ENCODE peak calls at places on chromosomes 1 and 21, in six cellular contexts. U, J, O, N, L and F are unnamed samples.

GRCh38 chr1:231866392-231867331 is 240.1 kb downstream of the DISC1 start:
- DNase-seq in U (no peak), J (peak), O (peak), N (peak), L (peak), F (peak)

GRCh38 chr1:185601189-185601588 is 133.0 kb upstream of the HMCN1 start:
- DNase-seq in U (no peak), J (no peak), O (no peak), N (no peak), L (no peak), F (no peak)

GRCh38 chr1:239951518-239952130 is 140.1 kb upstream of the FMN2 start:
- DNase-seq in U (peak), J (peak), O (peak), N (peak), L (peak), F (peak)

GRCh38 chr1:187228790-187229189 is 400.0 kb downstream of the PLA2G4A start:
- DNase-seq in U (no peak), J (no peak), O (no peak), N (no peak), L (no peak), F (no peak)

GRCh38 chr1:234731371-234732085 is 121.5 kb upstream of the IRF2BP2 start:
- DNase-seq in U (no peak), J (peak), O (no peak), N (no peak), L (no peak), F (no peak)

GRCh38 chr21:43347864-43348766 is 78.8 kb downstream of the SIK1 start:
- DNase-seq in U (no peak), J (no peak), O (no peak), N (no peak), L (no peak), F (no peak)

GRCh38 chr1:40563266-40563665 is 31.8 kb downstream of the ZNF684 start:
- DNase-seq in U (no peak), J (no peak), O (no peak), N (no peak), L (no peak), F (no peak)

GRCh38 chr21:46210378-46211136 is 18.0 kb downstream of the LSS start:
- DNase-seq in U (no peak), J (no peak), O (no peak), N (no peak), L (peak), F (no peak)

GRCh38 chr1:167467126-167467725 is 51.1 kb downstream of the CD247 start:
- DNase-seq in U (no peak), J (no peak), O (no peak), N (no peak), L (no peak), F (no peak)

GRCh38 chr1:235720544-235720943 is 71.0 kb upstream of the GNG4 start:
- DNase-seq in U (no peak), J (no peak), O (no peak), N (no peak), L (no peak), F (no peak)

GRCh38 chr1:20932437-20932977 is 145.4 kb upstream of the HP1BP3 start:
- DNase-seq in U (no peak), J (no peak), O (no peak), N (no peak), L (no peak), F (no peak)

GRCh38 chr21:44509539-44509938 is 30.5 kb downstream of the KRTAP10-1 start:
- DNase-seq in U (peak), J (no peak), O (no peak), N (peak), L (peak), F (no peak)

GRCh38 chr1:165531021-165531420 is 12.8 kb upstream of the LRRC52 start:
- DNase-seq in U (no peak), J (no peak), O (no peak), N (no peak), L (peak), F (no peak)

GRCh38 chr1:68116643-68117235 is 66.3 kb upstream of the DIRAS3 start:
- DNase-seq in U (peak), J (peak), O (peak), N (peak), L (peak), F (peak)

GRCh38 chr1:55053265-55053954 is 14.1 kb downstream of the PCSK9 start:
- DNase-seq in U (no peak), J (no peak), O (no peak), N (no peak), L (no peak), F (no peak)

DNA sequence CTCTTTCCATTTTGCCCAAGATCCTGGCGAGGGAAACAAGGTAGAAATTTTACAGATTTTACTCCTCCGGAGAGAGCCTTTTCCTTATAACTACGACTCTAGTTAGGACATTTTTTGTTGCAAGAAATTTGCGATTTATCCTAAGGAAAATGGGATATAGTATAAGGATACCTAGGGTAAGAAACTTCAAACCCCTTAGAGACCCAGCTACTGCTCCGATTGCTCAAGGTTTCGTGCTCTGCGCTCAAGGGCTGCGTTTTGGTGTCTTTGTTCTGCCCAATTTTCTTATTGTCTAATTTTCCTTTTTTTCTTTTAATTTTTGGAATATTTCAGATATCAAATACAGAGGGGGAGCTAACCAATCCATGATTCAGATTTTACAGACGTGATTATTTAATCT is 1.5 kb downstream of the TTC3 start:
- DNase-seq in U (no peak), J (no peak), O (no peak), N (no peak), L (no peak), F (no peak)
- H3K27ac ChIP-seq in U (peak), J (peak), O (no peak), N (peak), L (peak), F (no peak)

GRCh38 chr21:27764056-27764455 is 797.2 kb upstream of the ADAMTS5 start:
- DNase-seq in U (no peak), J (no peak), O (no peak), N (no peak), L (no peak), F (no peak)

GRCh38 chr21:27759820-27760219 is 792.9 kb upstream of the ADAMTS5 start:
- DNase-seq in U (no peak), J (no peak), O (no peak), N (no peak), L (no peak), F (no peak)

GRCh38 chr21:27756191-27756590 is 789.3 kb upstream of the ADAMTS5 start:
- DNase-seq in U (no peak), J (no peak), O (no peak), N (no peak), L (no peak), F (no peak)

GRCh38 chr21:27759091-27759659 is 792.3 kb upstream of the ADAMTS5 start:
- DNase-seq in U (peak), J (no peak), O (no peak), N (peak), L (peak), F (no peak)

DNA sequence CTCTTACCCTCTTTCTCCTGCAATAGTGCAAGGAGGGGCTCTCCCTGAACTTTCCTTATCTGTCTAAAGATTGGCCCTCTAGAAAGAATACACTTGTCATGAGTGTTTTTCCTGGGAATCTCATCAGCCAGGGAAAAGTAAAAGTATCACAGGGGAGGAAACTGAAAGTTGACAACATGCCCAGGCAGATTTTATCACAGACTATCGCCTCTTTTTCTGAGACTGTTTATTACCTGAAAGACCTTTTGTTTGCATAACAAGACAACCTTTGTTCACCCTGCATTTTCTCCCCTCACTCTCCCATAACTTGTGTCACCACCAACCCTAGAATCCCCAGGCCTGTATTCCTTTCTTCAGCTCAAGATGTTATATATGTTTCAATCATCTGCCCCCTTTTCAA is 794.7 kb upstream of the ADAMTS5 start:
- DNase-seq in U (no peak), J (no peak), O (no peak), N (no peak), L (no peak), F (no peak)
- H3K27ac ChIP-seq in U (no peak), J (no peak), O (no peak), N (no peak), L (no peak), F (no peak)

GRCh38 chr1:203283597-203283996 is 21.7 kb upstream of the BTG2 start:
- DNase-seq in U (no peak), J (no peak), O (no peak), N (no peak), L (no peak), F (no peak)

GRCh38 chr1:203282720-203283542 is 22.4 kb upstream of the BTG2 start:
- DNase-seq in U (peak), J (no peak), O (no peak), N (no peak), L (peak), F (no peak)

GRCh38 chr1:203286161-203286984 is 18.9 kb upstream of the BTG2 start:
- DNase-seq in U (peak), J (no peak), O (no peak), N (peak), L (no peak), F (no peak)

GRCh38 chr1:203281851-203282661 is 23.3 kb upstream of the BTG2 start:
- DNase-seq in U (peak), J (no peak), O (no peak), N (no peak), L (peak), F (no peak)

DNA sequence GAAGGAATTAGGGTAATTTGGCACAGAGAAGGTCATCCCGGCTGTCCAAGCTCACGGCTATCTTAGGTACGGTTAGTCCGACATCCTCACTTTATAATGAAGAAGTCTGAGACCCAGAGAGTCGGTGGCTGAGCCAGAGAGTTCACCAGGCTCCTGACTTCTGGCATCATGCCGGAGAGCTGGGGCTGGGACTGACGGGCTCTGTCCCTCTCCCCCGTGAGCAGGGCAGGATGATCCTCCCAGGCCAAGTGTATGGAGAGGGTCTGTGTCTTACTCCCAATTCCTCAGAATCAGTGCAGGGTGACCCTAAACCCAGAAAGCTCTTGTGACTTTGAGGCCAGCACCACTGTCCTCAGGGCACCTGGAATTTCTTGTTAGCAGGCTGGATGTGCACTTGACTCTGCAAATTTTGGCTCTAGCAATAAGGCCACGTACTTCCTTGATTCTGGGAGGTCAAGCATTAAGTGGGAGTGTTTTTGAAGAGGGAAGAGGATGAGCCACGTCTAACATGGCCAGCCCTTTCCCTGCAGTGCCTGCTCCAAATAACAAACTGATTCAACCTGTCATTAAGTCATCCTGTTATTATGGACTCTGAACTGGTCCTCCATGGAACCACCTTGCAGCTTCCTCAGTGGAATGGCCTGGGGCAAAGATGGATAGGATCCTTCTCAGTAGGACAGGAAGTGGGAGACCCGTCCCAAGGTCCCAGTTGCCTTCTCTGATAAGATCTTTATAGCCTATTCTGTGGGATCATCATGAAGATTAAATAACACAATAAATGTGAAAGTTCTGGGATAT is 20.7 kb upstream of the BTG2 start:
- DNase-seq in U (no peak), J (no peak), O (no peak), N (no peak), L (no peak), F (no peak)
- H3K27ac ChIP-seq in U (peak), J (no peak), O (no peak), N (peak), L (peak), F (no peak)

GRCh38 chr1:247110627-247111258 is 6.6 kb upstream of the ZNF669 start:
- DNase-seq in U (no peak), J (no peak), O (peak), N (no peak), L (no peak), F (no peak)

GRCh38 chr1:247111636-247112478 is 7.7 kb upstream of the ZNF669 start:
- DNase-seq in U (peak), J (no peak), O (peak), N (peak), L (peak), F (no peak)

GRCh38 chr1:247113094-247113497 is 8.9 kb upstream of the ZNF669 start:
- DNase-seq in U (peak), J (no peak), O (no peak), N (no peak), L (peak), F (no peak)

GRCh38 chr1:247112479-247112781 is 8.3 kb upstream of the ZNF669 start:
- DNase-seq in U (no peak), J (no peak), O (no peak), N (no peak), L (peak), F (no peak)

GRCh38 chr1:247111259-247111635 is 7.1 kb upstream of the ZNF669 start:
- DNase-seq in U (no peak), J (no peak), O (no peak), N (no peak), L (peak), F (no peak)
- H3K27ac ChIP-seq in U (peak), J (peak), O (no peak), N (peak), L (peak), F (no peak)

GRCh38 chr1:110355321-110355720 is 16.1 kb downstream of the RBM15 start:
- DNase-seq in U (no peak), J (no peak), O (no peak), N (no peak), L (no peak), F (no peak)
- H3K27ac ChIP-seq in U (no peak), J (no peak), O (no peak), N (no peak), L (no peak), F (peak)

DNA sequence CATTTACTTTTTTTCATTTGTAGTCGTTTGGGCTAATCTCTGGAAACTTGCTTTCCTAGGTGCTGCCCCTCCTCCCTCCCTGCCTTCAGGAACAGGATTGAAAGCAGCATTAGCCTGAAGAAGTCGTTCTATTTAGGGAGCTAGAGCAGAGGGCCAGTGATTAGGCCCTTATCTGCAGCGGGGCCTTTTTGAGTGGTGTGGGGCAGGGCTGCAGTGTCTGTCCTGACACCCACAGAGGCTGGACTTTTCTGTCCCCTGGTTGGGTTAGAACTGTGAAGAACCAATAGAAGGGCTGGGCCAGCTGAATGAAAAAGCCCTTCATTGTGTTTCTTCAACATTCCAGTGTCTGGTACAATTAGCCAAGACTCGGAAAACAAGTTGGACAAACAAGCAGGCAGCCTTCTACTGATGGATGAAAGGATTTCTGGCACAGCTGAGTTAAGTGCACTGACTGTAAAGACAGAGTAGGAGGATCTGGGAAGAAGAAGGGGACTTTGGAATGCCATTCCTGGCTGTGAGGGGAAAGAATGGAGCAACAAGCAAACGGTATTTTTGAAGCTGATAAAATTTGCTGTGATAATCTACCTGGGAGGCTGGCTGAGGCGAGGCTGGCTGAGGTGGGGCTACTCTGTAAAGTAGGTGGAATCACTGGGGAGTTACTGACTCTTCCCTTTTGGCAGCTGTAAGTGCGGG is 9.7 kb downstream of the MACF1 start:
- DNase-seq in U (no peak), J (no peak), O (peak), N (no peak), L (no peak), F (no peak)
- H3K27ac ChIP-seq in U (peak), J (peak), O (peak), N (peak), L (peak), F (no peak)